ENCODE peak calls at places on chromosome 18, in eight cellular contexts. L, K, H, M, Y, C, O and A are unnamed samples.

GRCh38 chr18:13999266-13999665 is 83.9 kb upstream of the MC2R start:
- DNase-seq in M (no peak), C (no peak), H (no peak), L (no peak), Y (no peak), K (no peak), O (no peak), A (no peak)

GRCh38 chr18:45935591-45936335 is 31.4 kb downstream of the EPG5 start:
- DNase-seq in L (no peak), K (no peak), H (no peak), O (no peak), M (no peak), C (no peak), Y (no peak), A (no peak)

GRCh38 chr18:12015697-12016062 is 34.4 kb downstream of the IMPA2 start:
- DNase-seq in C (no peak), K (no peak), M (no peak), H (peak), O (no peak), Y (peak), L (peak), A (peak)

GRCh38 chr18:62566199-62566598 is 43.4 kb downstream of the ZCCHC2 start:
- DNase-seq in O (no peak), H (no peak), C (no peak), Y (peak), K (no peak), L (peak), M (peak), A (no peak)

GRCh38 chr18:58584219-58585127 is 44.4 kb downstream of the ALPK2 start:
- DNase-seq in H (no peak), M (no peak), O (no peak), C (no peak), L (no peak), K (no peak), Y (no peak), A (no peak)

GRCh38 chr18:62425465-62426190 is 97.2 kb upstream of the ZCCHC2 start:
- DNase-seq in Y (peak), M (peak), O (no peak), C (peak), H (peak), L (peak), K (peak), A (peak)

GRCh38 chr18:45860971-45861370 is 35.5 kb downstream of the SIGLEC15 start:
- DNase-seq in L (no peak), O (no peak), H (no peak), C (no peak), Y (no peak), K (no peak), M (no peak), A (no peak)

GRCh38 chr18:60892441-60892840 is 440.8 kb upstream of the CDH20 start:
- DNase-seq in O (no peak), L (no peak), M (no peak), H (no peak), K (no peak), Y (no peak), C (no peak), A (no peak)

GRCh38 chr18:55878224-55878623 is 290.2 kb upstream of the TCF4 start:
- DNase-seq in Y (no peak), O (no peak), H (no peak), M (no peak), L (no peak), K (peak), C (no peak), A (no peak)

GRCh38 chr18:33802955-33803354 is 224.9 kb downstream of the ASXL3 start:
- DNase-seq in M (no peak), O (no peak), L (no peak), K (no peak), H (no peak), C (no peak), Y (peak), A (peak)

GRCh38 chr18:23207191-23207955 is 72.1 kb downstream of the CABLES1 start:
- DNase-seq in H (no peak), O (no peak), M (no peak), K (no peak), C (no peak), Y (no peak), L (no peak), A (no peak)
- TF ChIP-seq CTCF in H (peak), O (peak), M (no peak), K (peak), C (no peak), Y (peak), L (no peak), A (peak)

DNA sequence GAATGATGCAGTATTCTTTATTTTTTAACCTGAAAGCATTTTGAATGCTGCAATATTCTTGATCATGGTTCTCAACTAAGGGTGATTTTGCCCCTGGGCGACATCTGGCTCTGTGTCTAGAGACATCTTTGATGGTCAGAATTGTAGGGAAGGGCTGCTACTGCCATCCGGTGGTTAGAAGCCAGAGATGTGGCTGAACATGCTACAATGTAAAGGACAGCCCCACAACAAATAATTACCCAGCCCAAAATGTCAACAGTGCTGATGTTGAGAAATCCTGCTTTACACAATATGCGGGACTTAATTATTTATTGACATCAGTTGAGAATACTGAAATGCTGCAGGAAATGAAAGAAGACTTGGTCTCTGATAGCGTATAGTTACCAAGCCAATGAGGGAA is 37.5 kb upstream of the SERPINB2 start:
- DNase-seq in H (no peak), O (no peak), K (no peak), L (no peak), M (peak), Y (no peak), C (no peak), A (no peak)
- TF ChIP-seq CTCF in H (peak), O (peak), K (peak), L (no peak), M (no peak), Y (no peak), C (no peak), A (no peak)

GRCh38 chr18:26812462-26812861 is 53.0 kb downstream of the AQP4 start:
- DNase-seq in O (no peak), C (no peak), Y (no peak), H (no peak), L (no peak), K (no peak), M (no peak), A (no peak)

GRCh38 chr18:26818461-26818860 is 47.0 kb downstream of the AQP4 start:
- DNase-seq in K (no peak), C (no peak), O (no peak), Y (no peak), L (no peak), M (no peak), H (no peak), A (no peak)

DNA sequence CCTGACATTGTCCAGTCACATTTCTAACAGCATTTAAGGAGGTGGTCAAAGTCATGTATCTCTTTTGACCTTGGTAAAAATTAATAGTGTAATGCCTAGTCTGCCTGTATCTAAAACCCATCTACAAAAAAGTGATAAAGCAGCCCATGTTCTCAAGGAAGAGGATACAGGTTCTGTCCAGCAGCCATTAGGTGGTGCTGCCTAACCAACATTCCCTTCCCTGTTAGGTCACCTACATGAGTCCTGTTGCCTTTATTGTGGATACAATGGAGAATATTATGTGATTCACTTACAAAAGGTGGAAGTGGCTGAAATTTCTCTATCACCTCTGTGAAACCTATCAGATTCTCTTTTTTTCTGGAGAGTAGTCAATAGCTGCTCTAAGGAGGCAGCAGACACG is 52.5 kb downstream of the AQP4 start:
- DNase-seq in C (no peak), O (no peak), H (no peak), L (no peak), K (peak), M (peak), Y (peak), A (peak)
- TF ChIP-seq CTCF in C (no peak), O (peak), H (peak), L (peak), K (peak), M (no peak), Y (peak), A (peak)

GRCh38 chr18:80170395-80171094 is 61.5 kb downstream of the ADNP2 start:
- DNase-seq in H (peak), K (no peak), L (no peak), C (no peak), Y (no peak), M (no peak), O (no peak), A (no peak)
- TF ChIP-seq CTCF in H (no peak), K (no peak), L (no peak), C (no peak), Y (no peak), M (no peak), O (no peak), A (no peak)

DNA sequence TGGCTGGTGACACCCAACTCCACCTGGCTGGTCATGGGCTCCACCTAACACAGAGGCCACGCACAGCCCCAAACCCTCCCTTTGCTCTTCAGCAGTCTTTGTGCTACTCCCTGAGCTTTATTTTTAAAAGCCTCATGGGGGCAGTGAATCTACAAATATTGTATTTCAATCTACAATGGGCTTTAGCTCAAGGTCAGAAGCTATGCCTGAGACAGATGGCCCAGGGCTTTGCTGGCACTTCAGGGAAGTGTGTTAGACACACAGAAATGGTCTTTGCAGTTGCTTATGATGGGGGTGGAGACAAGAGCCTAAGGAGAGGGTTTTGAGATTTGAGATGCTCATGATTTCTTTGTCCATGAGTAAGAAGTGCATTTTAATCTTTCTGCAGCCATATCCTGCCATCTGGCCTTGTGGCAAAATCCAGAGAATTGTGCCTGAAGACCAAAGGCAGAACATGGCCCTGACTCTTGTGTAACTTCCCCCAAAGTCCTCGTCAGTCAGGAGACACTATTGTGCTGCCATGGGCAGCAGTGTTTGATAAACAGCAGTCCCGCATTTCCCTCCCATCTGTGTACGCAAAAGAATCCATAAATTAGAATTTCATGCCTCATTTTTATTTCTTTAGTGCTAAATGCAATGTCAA is 92.6 kb downstream of the VAPA start:
- DNase-seq in H (no peak), O (peak), C (no peak), Y (no peak), M (peak), L (no peak), K (no peak), A (no peak)
- TF ChIP-seq CTCF in H (peak), O (peak), C (no peak), Y (no peak), M (no peak), L (peak), K (no peak), A (no peak)

GRCh38 chr18:76307293-76307690 is 187.8 kb downstream of the ZNF516 start:
- DNase-seq in O (no peak), L (no peak), M (no peak), Y (no peak), K (no peak), C (no peak), H (no peak), A (no peak)

GRCh38 chr18:76306685-76307292 is 188.3 kb downstream of the ZNF516 start:
- DNase-seq in M (no peak), K (no peak), Y (no peak), O (no peak), H (no peak), C (no peak), L (no peak), A (no peak)
- TF ChIP-seq CTCF in M (peak), K (no peak), Y (no peak), O (peak), H (no peak), C (no peak), L (no peak), A (no peak)